ENCODE peak calls at places on chromosome 7, in eight cellular contexts. One of them, this sample, is unnamed.

GRCh38 chr7:30906014-30906413 is 5.6 kb upstream of the AQP1 start:
- DNase-seq in mesothelial cell of epicardium: no peak
- DNase-seq in WTC11: no peak
- DNase-seq in prostate gland: no peak
- DNase-seq in GM12865: no peak
- DNase-seq in lower leg skin: no peak
- DNase-seq in CD4-positive, alpha-beta T cell: no peak
- DNase-seq in transverse colon: peak; percentile 32
- DNase-seq in this sample: no peak

GRCh38 chr7:1818581-1819200 is 148.6 kb downstream of the ELFN1 start:
- DNase-seq in CD4-positive, alpha-beta T cell: no peak
- DNase-seq in mesothelial cell of epicardium: peak; percentile 36
- DNase-seq in GM12865: no peak
- DNase-seq in WTC11: no peak
- DNase-seq in prostate gland: no peak
- DNase-seq in lower leg skin: no peak
- DNase-seq in transverse colon: no peak
- DNase-seq in this sample: no peak

GRCh38 chr7:100968031-100968430 is 1.3 kb upstream of the MUC12 start:
- DNase-seq in GM12865: no peak
- DNase-seq in lower leg skin: no peak
- DNase-seq in CD4-positive, alpha-beta T cell: no peak
- DNase-seq in mesothelial cell of epicardium: no peak
- DNase-seq in transverse colon: no peak
- DNase-seq in prostate gland: peak; percentile 51
- DNase-seq in WTC11: no peak
- DNase-seq in this sample: no peak

GRCh38 chr7:139828446-139828845 is 618 bp upstream of the TBXAS1 start:
- DNase-seq in mesothelial cell of epicardium: no peak
- DNase-seq in WTC11: no peak
- DNase-seq in GM12865: no peak
- DNase-seq in CD4-positive, alpha-beta T cell: no peak
- DNase-seq in prostate gland: no peak
- DNase-seq in transverse colon: no peak
- DNase-seq in lower leg skin: no peak
- DNase-seq in this sample: no peak

GRCh38 chr7:126052229-126052628 is 1122.6 kb upstream of the POT1 start:
- DNase-seq in prostate gland: no peak
- DNase-seq in GM12865: no peak
- DNase-seq in CD4-positive, alpha-beta T cell: no peak
- DNase-seq in transverse colon: no peak
- DNase-seq in mesothelial cell of epicardium: no peak
- DNase-seq in lower leg skin: no peak
- DNase-seq in WTC11: no peak
- DNase-seq in this sample: no peak

GRCh38 chr7:78863248-78863647 is 590.2 kb downstream of the MAGI2 start:
- DNase-seq in prostate gland: no peak
- DNase-seq in mesothelial cell of epicardium: no peak
- DNase-seq in CD4-positive, alpha-beta T cell: no peak
- DNase-seq in WTC11: no peak
- DNase-seq in transverse colon: no peak
- DNase-seq in GM12865: no peak
- DNase-seq in lower leg skin: no peak
- DNase-seq in this sample: no peak

GRCh38 chr7:148540041-148540738 is 50.4 kb upstream of the C7orf33 start:
- DNase-seq in CD4-positive, alpha-beta T cell: no peak
- DNase-seq in GM12865: no peak
- DNase-seq in mesothelial cell of epicardium: no peak
- DNase-seq in prostate gland: no peak
- DNase-seq in lower leg skin: no peak
- DNase-seq in transverse colon: no peak
- DNase-seq in WTC11: no peak
- DNase-seq in this sample: no peak

GRCh38 chr7:38929460-38930171 is 20.6 kb upstream of the VPS41 start:
- DNase-seq in mesothelial cell of epicardium: no peak
- DNase-seq in lower leg skin: no peak
- DNase-seq in prostate gland: no peak
- DNase-seq in CD4-positive, alpha-beta T cell: no peak
- DNase-seq in WTC11: no peak
- DNase-seq in transverse colon: no peak
- DNase-seq in GM12865: no peak
- DNase-seq in this sample: no peak

GRCh38 chr7:133539016-133539415 is 286.1 kb downstream of the EXOC4 start:
- DNase-seq in prostate gland: no peak
- DNase-seq in WTC11: no peak
- DNase-seq in mesothelial cell of epicardium: no peak
- DNase-seq in GM12865: no peak
- DNase-seq in CD4-positive, alpha-beta T cell: no peak
- DNase-seq in transverse colon: no peak
- DNase-seq in lower leg skin: no peak
- DNase-seq in this sample: no peak

GRCh38 chr7:112876877-112877276 is 86.7 kb upstream of the TMEM168 start:
- DNase-seq in mesothelial cell of epicardium: no peak
- DNase-seq in CD4-positive, alpha-beta T cell: no peak
- DNase-seq in prostate gland: no peak
- DNase-seq in GM12865: no peak
- DNase-seq in WTC11: no peak
- DNase-seq in lower leg skin: no peak
- DNase-seq in transverse colon: no peak
- DNase-seq in this sample: no peak

GRCh38 chr7:99557940-99558305 is 519 bp upstream of the ZNF655 start:
- DNase-seq in prostate gland: peak; percentile 52
- DNase-seq in GM12865: peak; percentile 21
- DNase-seq in CD4-positive, alpha-beta T cell: no peak
- DNase-seq in WTC11: no peak
- DNase-seq in transverse colon: no peak
- DNase-seq in lower leg skin: no peak
- DNase-seq in mesothelial cell of epicardium: no peak
- DNase-seq in this sample: no peak

GRCh38 chr7:70053970-70054369 is 455.7 kb downstream of the AUTS2 start:
- DNase-seq in transverse colon: no peak
- DNase-seq in mesothelial cell of epicardium: no peak
- DNase-seq in prostate gland: no peak
- DNase-seq in CD4-positive, alpha-beta T cell: no peak
- DNase-seq in WTC11: no peak
- DNase-seq in GM12865: no peak
- DNase-seq in lower leg skin: no peak
- DNase-seq in this sample: no peak

GRCh38 chr7:43041724-43042123 is 70.7 kb upstream of the HECW1 start:
- DNase-seq in mesothelial cell of epicardium: no peak
- DNase-seq in lower leg skin: no peak
- DNase-seq in WTC11: no peak
- DNase-seq in transverse colon: no peak
- DNase-seq in GM12865: no peak
- DNase-seq in CD4-positive, alpha-beta T cell: no peak
- DNase-seq in prostate gland: no peak
- DNase-seq in this sample: no peak

GRCh38 chr7:74317146-74317782 is 28.1 kb downstream of the CLIP2 start:
- DNase-seq in WTC11: no peak
- DNase-seq in prostate gland: no peak
- DNase-seq in GM12865: no peak
- DNase-seq in transverse colon: no peak
- DNase-seq in CD4-positive, alpha-beta T cell: no peak
- DNase-seq in lower leg skin: no peak
- DNase-seq in mesothelial cell of epicardium: no peak
- DNase-seq in this sample: no peak

GRCh38 chr7:105876964-105877601 is 684 bp upstream of the ATXN7L1 start:
- DNase-seq in lower leg skin: peak; percentile 17
- DNase-seq in prostate gland: peak; percentile 15
- DNase-seq in GM12865: no peak
- DNase-seq in WTC11: peak; percentile 66
- DNase-seq in CD4-positive, alpha-beta T cell: no peak
- DNase-seq in transverse colon: peak; percentile 78
- DNase-seq in mesothelial cell of epicardium: peak; percentile 61
- DNase-seq in this sample: peak; percentile 36

GRCh38 chr7:26863504-26864308 is 684 bp downstream of the SKAP2 start:
- DNase-seq in WTC11: no peak
- DNase-seq in GM12865: peak; percentile 69
- DNase-seq in lower leg skin: no peak
- DNase-seq in transverse colon: no peak
- DNase-seq in CD4-positive, alpha-beta T cell: no peak
- DNase-seq in mesothelial cell of epicardium: no peak
- DNase-seq in prostate gland: no peak
- DNase-seq in this sample: peak; percentile 25

GRCh38 chr7:129713544-129713943 is 102.0 kb downstream of the NRF1 start:
- DNase-seq in prostate gland: no peak
- DNase-seq in transverse colon: no peak
- DNase-seq in WTC11: no peak
- DNase-seq in mesothelial cell of epicardium: no peak
- DNase-seq in CD4-positive, alpha-beta T cell: no peak
- DNase-seq in GM12865: no peak
- DNase-seq in lower leg skin: no peak
- DNase-seq in this sample: no peak

GRCh38 chr7:1859266-1860035 is 189.4 kb downstream of the ELFN1 start:
- DNase-seq in GM12865: no peak
- DNase-seq in lower leg skin: no peak
- DNase-seq in WTC11: no peak
- DNase-seq in mesothelial cell of epicardium: no peak
- DNase-seq in transverse colon: no peak
- DNase-seq in CD4-positive, alpha-beta T cell: no peak
- DNase-seq in prostate gland: no peak
- DNase-seq in this sample: no peak

GRCh38 chr7:158618745-158619140 is 31.1 kb upstream of the PTPRN2 start:
- DNase-seq in GM12865: no peak
- DNase-seq in mesothelial cell of epicardium: no peak
- DNase-seq in prostate gland: no peak
- DNase-seq in CD4-positive, alpha-beta T cell: no peak
- DNase-seq in lower leg skin: no peak
- DNase-seq in transverse colon: no peak
- DNase-seq in WTC11: no peak
- DNase-seq in this sample: no peak

GRCh38 chr7:73967832-73968295 is 60.1 kb upstream of the ELN start:
- DNase-seq in mesothelial cell of epicardium: no peak
- DNase-seq in lower leg skin: peak; percentile 6
- DNase-seq in transverse colon: no peak
- DNase-seq in CD4-positive, alpha-beta T cell: no peak
- DNase-seq in GM12865: no peak
- DNase-seq in WTC11: no peak
- DNase-seq in prostate gland: no peak
- DNase-seq in this sample: no peak

GRCh38 chr7:503575-504111 is 16.0 kb downstream of the PDGFA start:
- DNase-seq in GM12865: no peak
- DNase-seq in lower leg skin: no peak
- DNase-seq in prostate gland: no peak
- DNase-seq in WTC11: peak; percentile 11
- DNase-seq in transverse colon: peak; percentile 93
- DNase-seq in mesothelial cell of epicardium: no peak
- DNase-seq in CD4-positive, alpha-beta T cell: no peak
- DNase-seq in this sample: no peak

GRCh38 chr7:9557853-9558252 is 1124.4 kb downstream of the NXPH1 start:
- DNase-seq in transverse colon: no peak
- DNase-seq in CD4-positive, alpha-beta T cell: no peak
- DNase-seq in prostate gland: no peak
- DNase-seq in mesothelial cell of epicardium: no peak
- DNase-seq in WTC11: no peak
- DNase-seq in GM12865: no peak
- DNase-seq in lower leg skin: no peak
- DNase-seq in this sample: no peak

DNA sequence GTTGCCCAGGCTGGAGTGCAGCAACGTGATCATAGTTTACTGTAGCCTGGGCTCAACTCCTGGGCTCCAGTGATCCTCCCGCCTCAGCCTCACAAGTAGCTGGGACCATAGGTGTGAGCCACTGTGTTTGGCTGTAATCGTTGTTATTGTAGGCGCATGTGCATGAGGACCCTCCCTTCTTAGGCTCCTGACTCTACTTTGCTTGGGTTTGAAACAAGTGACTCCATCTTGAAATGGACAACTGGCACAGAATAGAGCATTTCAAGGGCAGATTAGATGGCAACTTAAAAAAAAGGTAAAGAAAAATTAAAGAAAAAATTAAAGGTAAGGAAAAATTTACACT is 15.4 kb upstream of the GIMAP8 start:
- DNase-seq in prostate gland: no peak
- DNase-seq in transverse colon: no peak
- DNase-seq in lower leg skin: no peak
- DNase-seq in WTC11: no peak
- DNase-seq in CD4-positive, alpha-beta T cell: no peak
- DNase-seq in GM12865: peak; percentile 67
- DNase-seq in mesothelial cell of epicardium: no peak
- DNase-seq in this sample: no peak
- TF ChIP-seq CTCF in prostate gland: no peak
- TF ChIP-seq CTCF in transverse colon: no peak
- TF ChIP-seq CTCF in lower leg skin: no peak
- TF ChIP-seq CTCF in WTC11: no peak
- TF ChIP-seq CTCF in CD4-positive, alpha-beta T cell: no peak
- TF ChIP-seq CTCF in GM12865: no peak
- TF ChIP-seq CTCF in mesothelial cell of epicardium: no peak
- TF ChIP-seq CTCF in this sample: no peak

GRCh38 chr7:131071786-131072504 is 255.7 kb upstream of the MKLN1 start:
- DNase-seq in lower leg skin: no peak
- DNase-seq in WTC11: no peak
- DNase-seq in GM12865: peak; percentile 51
- DNase-seq in CD4-positive, alpha-beta T cell: no peak
- DNase-seq in mesothelial cell of epicardium: no peak
- DNase-seq in prostate gland: no peak
- DNase-seq in transverse colon: peak; percentile 27
- DNase-seq in this sample: no peak
- TF ChIP-seq CTCF in lower leg skin: no peak
- TF ChIP-seq CTCF in WTC11: no peak
- TF ChIP-seq CTCF in GM12865: peak; percentile 21
- TF ChIP-seq CTCF in CD4-positive, alpha-beta T cell: peak; percentile 48
- TF ChIP-seq CTCF in mesothelial cell of epicardium: peak; percentile 40
- TF ChIP-seq CTCF in prostate gland: no peak
- TF ChIP-seq CTCF in transverse colon: peak; percentile 12
- TF ChIP-seq CTCF in this sample: peak; percentile 60

DNA sequence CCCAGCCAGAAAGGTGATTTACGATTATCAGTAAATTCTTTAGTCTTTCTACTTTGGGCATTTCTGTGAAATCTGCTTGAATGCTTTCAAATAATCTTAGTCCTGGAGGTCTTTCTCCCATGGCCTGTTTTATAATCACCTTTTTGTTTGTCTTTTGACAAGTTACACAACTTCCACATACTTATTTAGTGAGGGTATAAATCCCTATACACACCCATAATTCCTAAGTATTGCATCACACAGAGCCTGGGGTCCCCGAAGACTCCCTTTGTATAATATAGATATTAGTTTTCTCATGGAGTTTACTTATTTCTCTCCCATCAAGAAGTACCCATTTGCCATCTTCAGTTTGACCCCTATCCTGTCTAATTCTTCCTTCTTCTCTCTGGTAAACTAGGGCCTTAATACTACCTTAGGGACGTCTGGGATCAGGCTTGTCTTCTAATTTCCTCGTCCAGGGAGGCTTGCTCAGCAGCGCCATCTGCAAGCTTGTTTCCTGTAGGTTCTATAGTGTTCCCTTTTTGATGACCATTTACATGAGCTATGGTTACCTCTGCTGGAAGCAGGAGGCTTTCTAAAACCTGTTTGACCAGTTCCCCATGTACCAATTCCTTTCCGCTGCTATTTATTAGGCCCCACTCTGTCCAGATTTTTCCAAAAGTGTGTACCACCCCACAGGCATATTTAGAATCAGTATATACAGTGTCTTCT is 8.1 kb downstream of the DNAH11 start:
- DNase-seq in lower leg skin: no peak
- DNase-seq in transverse colon: no peak
- DNase-seq in mesothelial cell of epicardium: no peak
- DNase-seq in WTC11: peak; percentile 52
- DNase-seq in prostate gland: peak; percentile 39
- DNase-seq in CD4-positive, alpha-beta T cell: no peak
- DNase-seq in GM12865: no peak
- DNase-seq in this sample: no peak
- TF ChIP-seq CTCF in lower leg skin: no peak
- TF ChIP-seq CTCF in transverse colon: no peak
- TF ChIP-seq CTCF in mesothelial cell of epicardium: no peak
- TF ChIP-seq CTCF in WTC11: no peak
- TF ChIP-seq CTCF in prostate gland: no peak
- TF ChIP-seq CTCF in CD4-positive, alpha-beta T cell: no peak
- TF ChIP-seq CTCF in GM12865: no peak
- TF ChIP-seq CTCF in this sample: no peak

GRCh38 chr7:36987363-36987724 is 263.1 kb upstream of the AOAH start:
- DNase-seq in lower leg skin: no peak
- DNase-seq in transverse colon: no peak
- DNase-seq in WTC11: no peak
- DNase-seq in GM12865: no peak
- DNase-seq in mesothelial cell of epicardium: no peak
- DNase-seq in CD4-positive, alpha-beta T cell: no peak
- DNase-seq in prostate gland: no peak
- DNase-seq in this sample: no peak
- TF ChIP-seq CTCF in lower leg skin: no peak
- TF ChIP-seq CTCF in transverse colon: no peak
- TF ChIP-seq CTCF in WTC11: peak; percentile 0
- TF ChIP-seq CTCF in GM12865: no peak
- TF ChIP-seq CTCF in mesothelial cell of epicardium: peak; percentile 30
- TF ChIP-seq CTCF in CD4-positive, alpha-beta T cell: no peak
- TF ChIP-seq CTCF in prostate gland: no peak
- TF ChIP-seq CTCF in this sample: no peak